ENCODE peak calls at places on chromosomes 7 and 10, in seven cellular contexts. One of them, this sample, is unnamed.

GRCh38 chr7:33905389-33906032 is at the start of gene BMPER:
- DNase-seq in HEK293T: peak
- DNase-seq in iris pigment epithelial cell: no peak
- DNase-seq in germinal center: peak
- DNase-seq in stimulated activated CD4-positive, alpha-beta T cell treated with anti-CD3 and anti-CD28 coated beads, TNF-alpha, amount 100 ng/mL, for 24 hours: no peak
- DNase-seq in small intestine: peak
- DNase-seq in MCF 10A: no peak
- DNase-seq in this sample: peak

GRCh38 chr10:53839437-53840039 is 961.5 kb downstream of the PCDH15 start:
- DNase-seq in MCF 10A: peak
- DNase-seq in stimulated activated CD4-positive, alpha-beta T cell treated with anti-CD3 and anti-CD28 coated beads, TNF-alpha, amount 100 ng/mL, for 24 hours: no peak
- DNase-seq in iris pigment epithelial cell: peak
- DNase-seq in small intestine: peak
- DNase-seq in HEK293T: no peak
- DNase-seq in germinal center: no peak
- DNase-seq in this sample: no peak

GRCh38 chr10:123200510-123200909 is 46.3 kb downstream of the BUB3 start:
- DNase-seq in stimulated activated CD4-positive, alpha-beta T cell treated with anti-CD3 and anti-CD28 coated beads, TNF-alpha, amount 100 ng/mL, for 24 hours: no peak
- DNase-seq in germinal center: no peak
- DNase-seq in iris pigment epithelial cell: no peak
- DNase-seq in HEK293T: no peak
- DNase-seq in MCF 10A: no peak
- DNase-seq in small intestine: no peak
- DNase-seq in this sample: no peak

GRCh38 chr7:40219917-40220316 is 85.1 kb downstream of the SUGCT start:
- DNase-seq in MCF 10A: peak
- DNase-seq in germinal center: no peak
- DNase-seq in stimulated activated CD4-positive, alpha-beta T cell treated with anti-CD3 and anti-CD28 coated beads, TNF-alpha, amount 100 ng/mL, for 24 hours: no peak
- DNase-seq in small intestine: no peak
- DNase-seq in HEK293T: no peak
- DNase-seq in iris pigment epithelial cell: peak
- DNase-seq in this sample: no peak

GRCh38 chr7:118858651-118859149 is 634.2 kb downstream of the ANKRD7 start:
- DNase-seq in stimulated activated CD4-positive, alpha-beta T cell treated with anti-CD3 and anti-CD28 coated beads, TNF-alpha, amount 100 ng/mL, for 24 hours: no peak
- DNase-seq in iris pigment epithelial cell: no peak
- DNase-seq in germinal center: no peak
- DNase-seq in small intestine: no peak
- DNase-seq in HEK293T: no peak
- DNase-seq in MCF 10A: no peak
- DNase-seq in this sample: no peak

GRCh38 chr10:81280497-81281479 is 594.2 kb upstream of the NRG3 start:
- DNase-seq in small intestine: no peak
- DNase-seq in iris pigment epithelial cell: no peak
- DNase-seq in germinal center: no peak
- DNase-seq in stimulated activated CD4-positive, alpha-beta T cell treated with anti-CD3 and anti-CD28 coated beads, TNF-alpha, amount 100 ng/mL, for 24 hours: no peak
- DNase-seq in HEK293T: no peak
- DNase-seq in MCF 10A: no peak
- DNase-seq in this sample: no peak

GRCh38 chr10:4763960-4764428 is 62.0 kb upstream of the AKR1E2 start:
- DNase-seq in HEK293T: no peak
- DNase-seq in MCF 10A: no peak
- DNase-seq in small intestine: no peak
- DNase-seq in germinal center: no peak
- DNase-seq in iris pigment epithelial cell: peak
- DNase-seq in stimulated activated CD4-positive, alpha-beta T cell treated with anti-CD3 and anti-CD28 coated beads, TNF-alpha, amount 100 ng/mL, for 24 hours: no peak
- DNase-seq in this sample: no peak

GRCh38 chr7:11592699-11593098 is 239.3 kb downstream of the THSD7A start:
- DNase-seq in MCF 10A: peak
- DNase-seq in small intestine: no peak
- DNase-seq in stimulated activated CD4-positive, alpha-beta T cell treated with anti-CD3 and anti-CD28 coated beads, TNF-alpha, amount 100 ng/mL, for 24 hours: no peak
- DNase-seq in HEK293T: no peak
- DNase-seq in germinal center: no peak
- DNase-seq in iris pigment epithelial cell: peak
- DNase-seq in this sample: no peak

GRCh38 chr10:97127960-97128850 is 57.6 kb downstream of the SLIT1 start:
- DNase-seq in HEK293T: no peak
- DNase-seq in stimulated activated CD4-positive, alpha-beta T cell treated with anti-CD3 and anti-CD28 coated beads, TNF-alpha, amount 100 ng/mL, for 24 hours: no peak
- DNase-seq in MCF 10A: no peak
- DNase-seq in germinal center: no peak
- DNase-seq in small intestine: no peak
- DNase-seq in iris pigment epithelial cell: no peak
- DNase-seq in this sample: no peak

GRCh38 chr7:55223023-55223422 is 142.1 kb upstream of the LANCL2 start:
- DNase-seq in HEK293T: no peak
- DNase-seq in MCF 10A: no peak
- DNase-seq in germinal center: no peak
- DNase-seq in small intestine: no peak
- DNase-seq in stimulated activated CD4-positive, alpha-beta T cell treated with anti-CD3 and anti-CD28 coated beads, TNF-alpha, amount 100 ng/mL, for 24 hours: no peak
- DNase-seq in iris pigment epithelial cell: no peak
- DNase-seq in this sample: no peak

GRCh38 chr10:110209926-110210662 is 2.7 kb downstream of the MXI1 start:
- DNase-seq in MCF 10A: peak
- DNase-seq in HEK293T: peak
- DNase-seq in iris pigment epithelial cell: peak
- DNase-seq in germinal center: peak
- DNase-seq in stimulated activated CD4-positive, alpha-beta T cell treated with anti-CD3 and anti-CD28 coated beads, TNF-alpha, amount 100 ng/mL, for 24 hours: peak
- DNase-seq in small intestine: peak
- DNase-seq in this sample: peak

GRCh38 chr7:5643280-5643679 is 138.2 kb downstream of the RNF216 start:
- DNase-seq in stimulated activated CD4-positive, alpha-beta T cell treated with anti-CD3 and anti-CD28 coated beads, TNF-alpha, amount 100 ng/mL, for 24 hours: peak
- DNase-seq in small intestine: peak
- DNase-seq in HEK293T: no peak
- DNase-seq in MCF 10A: peak
- DNase-seq in germinal center: no peak
- DNase-seq in iris pigment epithelial cell: peak
- DNase-seq in this sample: no peak

GRCh38 chr10:49735161-49735560 is 27.0 kb downstream of the OGDHL start:
- DNase-seq in HEK293T: no peak
- DNase-seq in stimulated activated CD4-positive, alpha-beta T cell treated with anti-CD3 and anti-CD28 coated beads, TNF-alpha, amount 100 ng/mL, for 24 hours: no peak
- DNase-seq in germinal center: no peak
- DNase-seq in small intestine: no peak
- DNase-seq in iris pigment epithelial cell: no peak
- DNase-seq in MCF 10A: no peak
- DNase-seq in this sample: peak

GRCh38 chr7:89926721-89927120 is 227.5 kb upstream of the STEAP1 start:
- DNase-seq in stimulated activated CD4-positive, alpha-beta T cell treated with anti-CD3 and anti-CD28 coated beads, TNF-alpha, amount 100 ng/mL, for 24 hours: no peak
- DNase-seq in MCF 10A: no peak
- DNase-seq in HEK293T: no peak
- DNase-seq in small intestine: no peak
- DNase-seq in germinal center: no peak
- DNase-seq in iris pigment epithelial cell: no peak
- DNase-seq in this sample: no peak

GRCh38 chr7:134593530-134594392 is 44.9 kb downstream of the AKR1B15 start:
- DNase-seq in germinal center: no peak
- DNase-seq in small intestine: peak
- DNase-seq in MCF 10A: peak
- DNase-seq in iris pigment epithelial cell: peak
- DNase-seq in stimulated activated CD4-positive, alpha-beta T cell treated with anti-CD3 and anti-CD28 coated beads, TNF-alpha, amount 100 ng/mL, for 24 hours: no peak
- DNase-seq in HEK293T: no peak
- DNase-seq in this sample: peak

GRCh38 chr7:132148876-132149275 is 427.4 kb downstream of the PLXNA4 start:
- DNase-seq in iris pigment epithelial cell: no peak
- DNase-seq in small intestine: no peak
- DNase-seq in stimulated activated CD4-positive, alpha-beta T cell treated with anti-CD3 and anti-CD28 coated beads, TNF-alpha, amount 100 ng/mL, for 24 hours: no peak
- DNase-seq in MCF 10A: no peak
- DNase-seq in HEK293T: no peak
- DNase-seq in germinal center: no peak
- DNase-seq in this sample: no peak

GRCh38 chr10:127063762-127064161 is 132.6 kb downstream of the INSYN2A start:
- DNase-seq in germinal center: no peak
- DNase-seq in MCF 10A: no peak
- DNase-seq in iris pigment epithelial cell: no peak
- DNase-seq in small intestine: no peak
- DNase-seq in stimulated activated CD4-positive, alpha-beta T cell treated with anti-CD3 and anti-CD28 coated beads, TNF-alpha, amount 100 ng/mL, for 24 hours: no peak
- DNase-seq in HEK293T: no peak
- DNase-seq in this sample: no peak

GRCh38 chr7:40937879-40938278 is 765.0 kb downstream of the INHBA start:
- DNase-seq in stimulated activated CD4-positive, alpha-beta T cell treated with anti-CD3 and anti-CD28 coated beads, TNF-alpha, amount 100 ng/mL, for 24 hours: no peak
- DNase-seq in small intestine: no peak
- DNase-seq in MCF 10A: no peak
- DNase-seq in germinal center: no peak
- DNase-seq in iris pigment epithelial cell: no peak
- DNase-seq in HEK293T: no peak
- DNase-seq in this sample: no peak

GRCh38 chr7:95205821-95206220 is 118.5 kb downstream of the PON1 start:
- DNase-seq in germinal center: no peak
- DNase-seq in stimulated activated CD4-positive, alpha-beta T cell treated with anti-CD3 and anti-CD28 coated beads, TNF-alpha, amount 100 ng/mL, for 24 hours: no peak
- DNase-seq in HEK293T: no peak
- DNase-seq in small intestine: no peak
- DNase-seq in MCF 10A: peak
- DNase-seq in iris pigment epithelial cell: peak
- DNase-seq in this sample: no peak

GRCh38 chr7:158316466-158317031 is 271.1 kb downstream of the PTPRN2 start:
- DNase-seq in iris pigment epithelial cell: no peak
- DNase-seq in stimulated activated CD4-positive, alpha-beta T cell treated with anti-CD3 and anti-CD28 coated beads, TNF-alpha, amount 100 ng/mL, for 24 hours: no peak
- DNase-seq in germinal center: no peak
- DNase-seq in MCF 10A: no peak
- DNase-seq in HEK293T: no peak
- DNase-seq in small intestine: no peak
- DNase-seq in this sample: no peak

GRCh38 chr7:32479574-32480200 is 10.5 kb downstream of the LSM5 start:
- DNase-seq in HEK293T: peak
- DNase-seq in germinal center: peak
- DNase-seq in small intestine: peak
- DNase-seq in iris pigment epithelial cell: peak
- DNase-seq in MCF 10A: peak
- DNase-seq in stimulated activated CD4-positive, alpha-beta T cell treated with anti-CD3 and anti-CD28 coated beads, TNF-alpha, amount 100 ng/mL, for 24 hours: no peak
- DNase-seq in this sample: peak

GRCh38 chr7:1895664-1896515 is 225.8 kb downstream of the ELFN1 start:
- DNase-seq in stimulated activated CD4-positive, alpha-beta T cell treated with anti-CD3 and anti-CD28 coated beads, TNF-alpha, amount 100 ng/mL, for 24 hours: no peak
- DNase-seq in small intestine: no peak
- DNase-seq in MCF 10A: no peak
- DNase-seq in iris pigment epithelial cell: no peak
- DNase-seq in germinal center: no peak
- DNase-seq in HEK293T: no peak
- DNase-seq in this sample: no peak

GRCh38 chr10:69497611-69498390 is 46.5 kb downstream of the TSPAN15 start:
- DNase-seq in iris pigment epithelial cell: no peak
- DNase-seq in small intestine: no peak
- DNase-seq in MCF 10A: no peak
- DNase-seq in stimulated activated CD4-positive, alpha-beta T cell treated with anti-CD3 and anti-CD28 coated beads, TNF-alpha, amount 100 ng/mL, for 24 hours: no peak
- DNase-seq in germinal center: no peak
- DNase-seq in HEK293T: no peak
- DNase-seq in this sample: no peak

GRCh38 chr7:66055321-66055956 is 20.2 kb upstream of the ASL start:
- DNase-seq in stimulated activated CD4-positive, alpha-beta T cell treated with anti-CD3 and anti-CD28 coated beads, TNF-alpha, amount 100 ng/mL, for 24 hours: no peak
- DNase-seq in small intestine: no peak
- DNase-seq in MCF 10A: peak
- DNase-seq in iris pigment epithelial cell: peak
- DNase-seq in germinal center: no peak
- DNase-seq in HEK293T: no peak
- DNase-seq in this sample: no peak

GRCh38 chr10:95327367-95327766 is 36.6 kb upstream of the PDLIM1 start:
- DNase-seq in MCF 10A: peak
- DNase-seq in stimulated activated CD4-positive, alpha-beta T cell treated with anti-CD3 and anti-CD28 coated beads, TNF-alpha, amount 100 ng/mL, for 24 hours: no peak
- DNase-seq in HEK293T: no peak
- DNase-seq in small intestine: peak
- DNase-seq in germinal center: no peak
- DNase-seq in iris pigment epithelial cell: peak
- DNase-seq in this sample: no peak

GRCh38 chr7:83655951-83656556 is 7.1 kb upstream of the SEMA3E start:
- DNase-seq in germinal center: no peak
- DNase-seq in stimulated activated CD4-positive, alpha-beta T cell treated with anti-CD3 and anti-CD28 coated beads, TNF-alpha, amount 100 ng/mL, for 24 hours: no peak
- DNase-seq in HEK293T: peak
- DNase-seq in MCF 10A: peak
- DNase-seq in small intestine: peak
- DNase-seq in iris pigment epithelial cell: peak
- DNase-seq in this sample: peak

GRCh38 chr10:114662651-114663217 is 4.7 kb upstream of the ABLIM1 start:
- DNase-seq in HEK293T: no peak
- DNase-seq in germinal center: no peak
- DNase-seq in iris pigment epithelial cell: no peak
- DNase-seq in stimulated activated CD4-positive, alpha-beta T cell treated with anti-CD3 and anti-CD28 coated beads, TNF-alpha, amount 100 ng/mL, for 24 hours: no peak
- DNase-seq in small intestine: no peak
- DNase-seq in MCF 10A: no peak
- DNase-seq in this sample: no peak

GRCh38 chr10:14399641-14400040 is 68.9 kb upstream of the FRMD4A start:
- DNase-seq in MCF 10A: no peak
- DNase-seq in iris pigment epithelial cell: no peak
- DNase-seq in stimulated activated CD4-positive, alpha-beta T cell treated with anti-CD3 and anti-CD28 coated beads, TNF-alpha, amount 100 ng/mL, for 24 hours: no peak
- DNase-seq in HEK293T: no peak
- DNase-seq in germinal center: no peak
- DNase-seq in small intestine: no peak
- DNase-seq in this sample: no peak

GRCh38 chr10:33163941-33164824 is 170.3 kb downstream of the NRP1 start:
- DNase-seq in HEK293T: no peak
- DNase-seq in small intestine: no peak
- DNase-seq in MCF 10A: no peak
- DNase-seq in stimulated activated CD4-positive, alpha-beta T cell treated with anti-CD3 and anti-CD28 coated beads, TNF-alpha, amount 100 ng/mL, for 24 hours: no peak
- DNase-seq in iris pigment epithelial cell: peak
- DNase-seq in germinal center: no peak
- DNase-seq in this sample: no peak

GRCh38 chr10:72322030-72322279 is 32.8 kb downstream of the DNAJB12 start:
- DNase-seq in germinal center: no peak
- DNase-seq in stimulated activated CD4-positive, alpha-beta T cell treated with anti-CD3 and anti-CD28 coated beads, TNF-alpha, amount 100 ng/mL, for 24 hours: no peak
- DNase-seq in MCF 10A: no peak
- DNase-seq in HEK293T: no peak
- DNase-seq in small intestine: no peak
- DNase-seq in iris pigment epithelial cell: no peak
- DNase-seq in this sample: no peak

GRCh38 chr10:129467346-129468119 is 492 bp downstream of the MGMT start:
- DNase-seq in stimulated activated CD4-positive, alpha-beta T cell treated with anti-CD3 and anti-CD28 coated beads, TNF-alpha, amount 100 ng/mL, for 24 hours: no peak
- DNase-seq in small intestine: peak
- DNase-seq in MCF 10A: peak
- DNase-seq in germinal center: no peak
- DNase-seq in HEK293T: no peak
- DNase-seq in iris pigment epithelial cell: peak
- DNase-seq in this sample: peak

This sample was measured in colonic mucosa.